ENCODE peak calls at places on chromosomes 16 and 17, in four cellular contexts. M is globus pallidus, G is progenitor cell of endocrine pancreas, Y is GM23248. C is an unnamed sample.

GRCh38 chr16:89216315-89217137 is 977 bp upstream of the ZNF778 start:
- DNase-seq in Y (peak; percentile 90), G (no peak), M (peak; percentile 64), C (peak; percentile 75)

GRCh38 chr17:6108987-6109386 is 38.8 kb downstream of the WSCD1 start:
- DNase-seq in Y (no peak), G (no peak), M (no peak), C (no peak)

GRCh38 chr17:21452377-21453143 is 76.4 kb downstream of the KCNJ12 start:
- DNase-seq in Y (peak; percentile 78), M (peak; percentile 72), G (no peak), C (peak; percentile 71)

GRCh38 chr16:8631818-8632217 is 10.3 kb downstream of the METTL22 start:
- DNase-seq in M (no peak), G (no peak), Y (no peak), C (no peak)

GRCh38 chr16:13316008-13316407 is 414.6 kb downstream of the SHISA9 start:
- DNase-seq in G (no peak), M (no peak), Y (no peak), C (peak; percentile 82)

GRCh38 chr17:32915108-32915700 is 12.7 kb upstream of the TMEM98 start:
- DNase-seq in G (no peak), Y (no peak), M (no peak), C (no peak)

GRCh38 chr17:45296003-45296832 is 20.6 kb downstream of the MAP3K14 start:
- DNase-seq in M (peak; percentile 57), Y (peak; percentile 82), G (no peak), C (no peak)

GRCh38 chr16:2719328-2720062 is 529 bp downstream of the PRSS27 start:
- DNase-seq in Y (no peak), M (no peak), G (no peak), C (no peak)

GRCh38 chr16:23843143-23843542 is 7.4 kb downstream of the PRKCB start:
- DNase-seq in G (no peak), Y (no peak), M (no peak), C (no peak)

GRCh38 chr17:4584125-4584834 is at the start of gene SMTNL2:
- DNase-seq in M (no peak), G (peak; percentile 33), Y (peak; percentile 27), C (no peak)

GRCh38 chr16:66934138-66934838 is at the start of gene CIAO2B:
- DNase-seq in G (peak; percentile 72), Y (peak; percentile 94), M (peak; percentile 80), C (peak; percentile 78)

GRCh38 chr17:29358421-29358820 is 31.7 kb upstream of the TAOK1 start:
- DNase-seq in M (no peak), Y (peak; percentile 25), G (no peak), C (peak; percentile 45)

GRCh38 chr17:7213895-7214299 is 5.7 kb downstream of the DLG4 start:
- DNase-seq in M (no peak), Y (peak; percentile 86), G (peak; percentile 76), C (peak; percentile 71)

GRCh38 chr16:82715160-82715559 is 88.4 kb downstream of the CDH13 start:
- DNase-seq in M (no peak), Y (no peak), G (no peak), C (no peak)

GRCh38 chr16:88352261-88353200 is 30.2 kb upstream of the ZNF469 start:
- DNase-seq in G (no peak), Y (peak; percentile 47), M (no peak), C (peak; percentile 20)

GRCh38 chr17:59219992-59220327 is 351 bp upstream of the GDPD1 start:
- DNase-seq in M (no peak), Y (no peak), G (no peak), C (no peak)

GRCh38 chr16:85717393-85718152 is 28.8 kb upstream of the GINS2 start:
- DNase-seq in Y (peak; percentile 69), G (peak; percentile 54), M (peak; percentile 54), C (peak; percentile 47)

GRCh38 chr16:24781256-24781655 is 51.8 kb downstream of the TNRC6A start:
- DNase-seq in M (no peak), Y (no peak), G (no peak), C (no peak)

GRCh38 chr16:85392756-85393673 is 220.1 kb upstream of the GSE1 start:
- DNase-seq in M (no peak), Y (no peak), G (no peak), C (no peak)

GRCh38 chr16:86964846-86965245 is 352.3 kb downstream of the C16orf95 start:
- DNase-seq in M (no peak), G (no peak), Y (no peak), C (no peak)

GRCh38 chr17:21376835-21377690 is 906 bp downstream of the KCNJ12 start:
- DNase-seq in Y (peak; percentile 73), G (no peak), M (no peak), C (peak; percentile 31)

GRCh38 chr17:71032746-71033273 is 863.5 kb downstream of the KCNJ2 start:
- DNase-seq in M (no peak), G (no peak), Y (no peak), C (no peak)

GRCh38 chr17:29840884-29841283 is 89.1 kb downstream of the SSH2 start:
- DNase-seq in Y (peak; percentile 59), G (no peak), M (no peak), C (no peak)

GRCh38 chr17:17186051-17186450 is 20.1 kb downstream of the PLD6 start:
- DNase-seq in M (no peak), G (no peak), Y (peak; percentile 28), C (no peak)

GRCh38 chr17:7932949-7933348 is 943 bp downstream of the CNTROB start:
- DNase-seq in Y (peak; percentile 83), M (no peak), G (no peak), C (peak; percentile 50)

GRCh38 chr16:88961031-88961430 is 16.0 kb downstream of the CBFA2T3 start:
- DNase-seq in M (no peak), G (no peak), Y (no peak), C (no peak)

GRCh38 chr16:12559714-12560113 is 244.0 kb downstream of the CPPED1 start:
- DNase-seq in Y (peak; percentile 54), G (no peak), M (no peak), C (peak; percentile 69)

GRCh38 chr16:57667526-57668258 is 414 bp upstream of the ADGRG3 start:
- DNase-seq in M (no peak), Y (no peak), G (no peak), C (no peak)

C was measured in AG10803.